ENCODE peak calls at places on chromosomes 13 and 19, in ten cellular contexts. J is esophagus squamous epithelium, D is mammary epithelial cell, E is lung, Q is neural progenitor cell, P is WERI-Rb-1, W is heart right ventricle, M is psoas muscle, R is left lung, Y is uterus. N is an unnamed sample.

GRCh38 chr19:29075149-29075548 is 137.8 kb downstream of the UQCRFS1 start:
- DNase-seq in J (no peak), D (no peak), E (no peak), Q (no peak), P (no peak), W (no peak), M (no peak), R (no peak), Y (no peak), N (no peak)

GRCh38 chr19:50255115-50255514 is 51.7 kb downstream of the MYH14 start:
- DNase-seq in J (no peak), D (no peak), E (no peak), Q (no peak), P (no peak), W (no peak), M (no peak), R (no peak), Y (no peak), N (no peak)

GRCh38 chr13:104968876-104969275 is 1566.6 kb downstream of the EFNB2 start:
- DNase-seq in J (no peak), D (no peak), E (no peak), Q (no peak), P (no peak), W (no peak), M (no peak), R (no peak), Y (no peak), N (no peak)

GRCh38 chr19:48321622-48322591 is 3.4 kb upstream of the EMP3 start:
- DNase-seq in J (peak; percentile 95), D (peak; percentile 99), E (peak; percentile 99), Q (peak; percentile 98), P (peak; percentile 98), W (peak; percentile 100), M (peak; percentile 98), R (peak; percentile 99), Y (peak; percentile 99), N (peak; percentile 82)

GRCh38 chr13:94389544-94390351 is 89.7 kb downstream of the DCT start:
- DNase-seq in J (no peak), D (no peak), E (no peak), Q (no peak), P (no peak), W (no peak), M (no peak), R (no peak), Y (no peak), N (no peak)

GRCh38 chr19:7358102-7358597 is 9.4 kb downstream of the ARHGEF18 start:
- DNase-seq in J (no peak), D (no peak), E (no peak), Q (no peak), P (no peak), W (no peak), M (no peak), R (no peak), Y (no peak), N (no peak)

GRCh38 chr13:85772379-85772778 is 26.8 kb downstream of the SLITRK6 start:
- DNase-seq in J (no peak), D (peak; percentile 75), E (no peak), Q (no peak), P (no peak), W (no peak), M (no peak), R (no peak), Y (no peak), N (no peak)

GRCh38 chr13:80131204-80131603 is 209.7 kb downstream of the SPRY2 start:
- DNase-seq in J (no peak), D (peak; percentile 12), E (peak; percentile 82), Q (peak; percentile 67), P (peak; percentile 9), W (peak; percentile 84), M (peak; percentile 76), R (peak; percentile 76), Y (peak; percentile 39), N (no peak)

GRCh38 chr13:39815345-39816111 is 160.1 kb downstream of the COG6 start:
- DNase-seq in J (no peak), D (no peak), E (no peak), Q (no peak), P (no peak), W (no peak), M (no peak), R (no peak), Y (no peak), N (no peak)

GRCh38 chr13:105804561-105805190 is 730.8 kb downstream of the EFNB2 start:
- DNase-seq in J (no peak), D (peak; percentile 31), E (no peak), Q (no peak), P (no peak), W (no peak), M (no peak), R (no peak), Y (no peak), N (no peak)

GRCh38 chr13:74771964-74772363 is 637.8 kb upstream of the KLF12 start:
- DNase-seq in J (no peak), D (peak; percentile 80), E (no peak), Q (no peak), P (no peak), W (no peak), M (no peak), R (no peak), Y (no peak), N (peak; percentile 31)

GRCh38 chr13:20177049-20177831 is 15.5 kb downstream of the GJB2 start:
- DNase-seq in J (no peak), D (no peak), E (no peak), Q (no peak), P (no peak), W (no peak), M (no peak), R (no peak), Y (no peak), N (no peak)

GRCh38 chr19:29516821-29517395 is 8.9 kb upstream of the VSTM2B start:
- DNase-seq in J (no peak), D (no peak), E (no peak), Q (no peak), P (no peak), W (no peak), M (no peak), R (no peak), Y (no peak), N (no peak)

GRCh38 chr13:61247149-61247936 is 168.3 kb downstream of the PCDH20 start:
- DNase-seq in J (no peak), D (no peak), E (no peak), Q (peak; percentile 48), P (no peak), W (no peak), M (no peak), R (no peak), Y (no peak), N (no peak)

GRCh38 chr19:33401683-33402420 is 28.3 kb downstream of the CEBPG start:
- DNase-seq in J (no peak), D (no peak), E (no peak), Q (no peak), P (no peak), W (no peak), M (no peak), R (peak; percentile 30), Y (no peak), N (no peak)

GRCh38 chr19:23345838-23346237 is 49.4 kb downstream of the ZNF91 start:
- DNase-seq in J (no peak), D (no peak), E (no peak), Q (peak; percentile 4), P (no peak), W (no peak), M (no peak), R (no peak), Y (no peak), N (no peak)

GRCh38 chr13:98446234-98446621 is 130.7 kb downstream of the STK24 start:
- DNase-seq in J (no peak), D (no peak), E (no peak), Q (no peak), P (no peak), W (no peak), M (no peak), R (no peak), Y (no peak), N (no peak)
- H3K36me3 ChIP-seq in J (peaks cover 4% of the 10 kb centered on the region), D (no peaks in the 10 kb centered on the region), E (peaks cover 38% of the 10 kb centered on the region), Q (no peaks in the 10 kb centered on the region), P (peaks cover 86% of the 10 kb centered on the region), W (peaks cover 44% of the 10 kb centered on the region), M (peaks cover 30% of the 10 kb centered on the region), R (peaks cover 61% of the 10 kb centered on the region), Y (no peaks in the 10 kb centered on the region), N (peaks cover 7% of the 10 kb centered on the region)

DNA sequence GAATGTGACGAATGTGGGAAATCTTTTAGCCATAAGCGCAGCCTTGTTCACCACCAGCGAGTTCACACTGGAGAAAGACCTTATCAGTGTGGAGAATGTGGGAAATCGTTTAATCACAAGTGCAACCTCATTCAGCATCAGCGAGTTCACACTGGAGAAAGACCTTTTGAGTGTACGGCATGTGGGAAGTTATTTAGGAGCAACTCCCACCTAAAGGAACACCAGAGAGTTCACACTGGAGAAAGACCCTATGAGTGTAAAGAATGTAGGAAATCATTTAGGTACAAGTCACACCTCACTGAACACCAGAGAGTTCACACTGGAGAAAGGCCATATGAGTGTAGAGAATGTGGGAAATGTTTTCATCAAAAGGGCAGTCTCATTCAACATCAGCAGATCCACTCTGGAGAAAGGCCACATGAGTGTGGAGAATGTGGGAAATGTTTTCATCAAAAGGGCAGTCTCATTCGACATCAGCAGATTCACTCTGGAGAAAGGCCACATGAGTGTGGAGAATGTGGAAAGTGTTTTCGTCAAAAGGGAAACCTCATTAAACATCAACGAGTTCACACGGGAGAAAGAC is 7.6 kb downstream of the ZNF776 start:
- DNase-seq in J (no peak), D (no peak), E (no peak), Q (no peak), P (no peak), W (no peak), M (no peak), R (no peak), Y (no peak), N (no peak)
- H3K4me3 ChIP-seq in J (no peak overlapping the region), D (no peak overlapping the region), E (no peak overlapping the region), Q (no peak overlapping the region), P (no peak overlapping the region), W (no peak overlapping the region), M (no peak overlapping the region), R (no peak overlapping the region), Y (no peak overlapping the region), N (no peak overlapping the region)

DNA sequence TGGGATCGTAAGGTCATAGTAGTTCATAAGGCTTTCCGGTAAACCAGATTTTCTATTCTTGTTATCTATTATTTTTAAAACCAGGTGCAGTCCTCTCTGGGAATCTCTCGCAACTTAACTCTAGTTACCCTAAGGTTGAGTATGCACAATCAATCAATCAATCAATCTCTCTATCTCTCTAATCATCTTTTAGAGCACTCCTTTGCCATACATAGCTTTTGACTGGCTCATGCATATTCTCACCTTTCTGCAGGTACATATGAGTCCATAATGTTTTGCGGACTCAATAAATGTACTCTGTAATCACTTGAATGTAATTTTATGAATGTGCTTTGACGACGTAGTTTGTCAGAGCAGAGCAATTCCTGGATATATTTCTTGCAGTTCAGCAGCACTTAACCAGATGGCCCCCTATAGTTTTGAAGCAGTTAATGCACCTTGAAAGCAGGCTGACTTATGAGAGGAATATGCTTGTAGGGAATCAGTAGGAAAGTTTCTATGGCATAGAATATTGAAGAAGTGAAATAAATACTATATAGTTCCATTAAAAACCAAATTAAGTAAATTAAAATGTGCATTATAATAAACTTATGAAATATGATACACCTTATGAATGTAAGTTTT is 524.7 kb downstream of the GPC5 start:
- DNase-seq in J (no peak), D (no peak), E (no peak), Q (peak; percentile 25), P (peak; percentile 43), W (no peak), M (no peak), R (no peak), Y (no peak), N (no peak)
- TF ChIP-seq CTCF in J (no peak), D (no peak), E (no peak), Q (peak; percentile 61), P (peak; percentile 66), W (no peak), M (no peak), R (no peak), Y (no peak), N (peak; percentile 42)

GRCh38 chr19:38247734-38248268 is 8.4 kb downstream of the PPP1R14A start:
- DNase-seq in J (no peak), D (no peak), E (no peak), Q (no peak), P (peak; percentile 53), W (no peak), M (no peak), R (no peak), Y (no peak), N (no peak)
- H3K36me3 ChIP-seq in J (no peaks in the 10 kb centered on the region), D (no peaks in the 10 kb centered on the region), E (no peaks in the 10 kb centered on the region), Q (no peaks in the 10 kb centered on the region), P (peaks cover 41% of the 10 kb centered on the region), W (no peaks in the 10 kb centered on the region), M (no peaks in the 10 kb centered on the region), R (no peaks in the 10 kb centered on the region), Y (no peaks in the 10 kb centered on the region), N (no peaks in the 10 kb centered on the region)